ENCODE peak calls at places on chromosomes 1 and 21, in eight cellular contexts. J, T, F, W, L, N, Y and A are unnamed samples.

GRCh38 chr1:60875139-60875538 is 207.2 kb upstream of the NFIA start:
- DNase-seq in J (no peak), N (peak; percentile 75), L (no peak), T (no peak), F (peak; percentile 20), Y (peak; percentile 91), W (no peak), A (no peak)

GRCh38 chr1:56645663-56646330 is 683 bp downstream of the PRKAA2 start:
- DNase-seq in W (no peak), Y (peak; percentile 36), N (no peak), F (peak; percentile 51), L (no peak), T (no peak), J (no peak), A (no peak)

GRCh38 chr1:12345350-12346217 is 115.8 kb downstream of the VPS13D start:
- DNase-seq in Y (no peak), T (no peak), W (no peak), L (no peak), J (no peak), N (no peak), F (no peak), A (no peak)

GRCh38 chr1:28601696-28602095 is 9.6 kb downstream of the RAB42 start:
- DNase-seq in N (peak; percentile 83), W (no peak), Y (peak; percentile 39), F (peak; percentile 95), T (no peak), J (no peak), L (peak; percentile 90), A (peak; percentile 86)

GRCh38 chr1:39410915-39411436 is 80.5 kb upstream of the BMP8A start:
- DNase-seq in J (peak; percentile 86), L (peak; percentile 89), Y (peak; percentile 82), F (peak; percentile 97), N (peak; percentile 93), W (peak; percentile 88), T (peak; percentile 77), A (no peak)

GRCh38 chr1:36446261-36446660 is 4.0 kb downstream of the OSCP1 start:
- DNase-seq in Y (no peak), T (no peak), J (no peak), W (no peak), F (no peak), N (no peak), L (no peak), A (no peak)

GRCh38 chr1:101285922-101286568 is 49.2 kb downstream of the S1PR1 start:
- DNase-seq in L (no peak), W (no peak), F (no peak), J (no peak), Y (peak; percentile 39), N (no peak), T (no peak), A (no peak)

GRCh38 chr1:161389691-161390558 is 22.2 kb upstream of the CFAP126 start:
- DNase-seq in J (peak; percentile 98), N (peak; percentile 99), T (peak; percentile 96), W (peak; percentile 99), Y (peak; percentile 96), F (peak; percentile 98), L (peak; percentile 98), A (peak; percentile 99)

GRCh38 chr21:23968722-23969647 is 1638.3 kb downstream of the MRPL39 start:
- DNase-seq in N (peak; percentile 26), T (no peak), J (no peak), F (peak; percentile 1), W (no peak), L (peak; percentile 18), Y (peak; percentile 51), A (no peak)

GRCh38 chr1:232538224-232538942 is 91.5 kb downstream of the SIPA1L2 start:
- DNase-seq in W (no peak), T (no peak), Y (no peak), L (peak; percentile 75), J (no peak), N (peak; percentile 41), F (peak; percentile 5), A (no peak)

GRCh38 chr1:208565761-208566440 is 321.7 kb upstream of the PLXNA2 start:
- DNase-seq in F (no peak), Y (no peak), N (no peak), J (no peak), L (no peak), T (no peak), W (no peak), A (no peak)

GRCh38 chr1:85465791-85466134 is 804 bp upstream of the DDAH1 start:
- DNase-seq in W (no peak), Y (peak; percentile 28), J (no peak), L (no peak), N (no peak), F (peak; percentile 45), T (no peak), A (no peak)

GRCh38 chr1:240044620-240045019 is 47.1 kb upstream of the FMN2 start:
- DNase-seq in W (no peak), T (no peak), F (peak; percentile 14), L (no peak), J (no peak), N (no peak), Y (no peak), A (no peak)

GRCh38 chr1:208209286-208209685 is 34.9 kb downstream of the PLXNA2 start:
- DNase-seq in Y (no peak), L (no peak), T (no peak), J (no peak), N (no peak), F (no peak), W (no peak), A (no peak)

GRCh38 chr1:101022294-101022693 is 3.3 kb downstream of the DPH5 start:
- DNase-seq in F (peak; percentile 64), N (peak; percentile 70), J (no peak), L (no peak), W (no peak), Y (no peak), T (no peak), A (no peak)

GRCh38 chr21:41741253-41742072 is 25.4 kb downstream of the RIPK4 start:
- DNase-seq in W (no peak), Y (no peak), J (no peak), F (no peak), T (no peak), N (no peak), L (no peak), A (no peak)

DNA sequence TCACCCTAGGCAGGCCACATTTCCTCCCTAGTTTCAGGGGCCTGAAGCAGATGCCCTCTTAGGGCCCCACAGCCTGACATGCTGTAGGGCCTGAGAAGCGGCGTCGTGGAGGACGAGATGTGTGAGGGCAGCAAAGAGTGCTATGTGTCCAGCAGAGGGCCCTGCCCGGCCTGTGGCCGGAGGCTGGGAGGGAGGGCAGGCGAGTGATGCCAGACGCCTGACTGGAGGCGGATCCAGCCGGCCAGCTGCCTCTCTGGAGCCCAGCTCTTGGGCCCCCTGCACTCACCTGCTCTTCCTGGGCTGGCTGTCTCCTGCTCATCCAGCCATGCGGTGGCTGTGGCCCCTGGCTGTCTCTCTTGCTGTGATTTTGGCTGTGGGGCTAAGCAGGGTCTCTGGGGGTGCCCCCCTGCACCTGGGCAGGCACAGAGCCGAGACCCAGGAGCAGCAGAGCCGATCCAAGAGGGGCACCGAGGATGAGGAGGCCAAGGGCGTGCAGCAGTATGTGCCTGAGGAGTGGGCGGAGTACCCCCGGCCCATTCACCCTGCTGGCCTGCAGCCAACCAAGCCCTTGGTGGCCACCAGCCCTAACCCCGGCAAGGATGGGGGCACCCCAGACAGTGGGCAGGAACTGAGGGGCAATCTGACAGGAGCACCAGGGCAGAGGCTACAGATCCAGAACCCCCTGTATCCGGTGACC is at the start of gene GPR37L1:
- DNase-seq in N (peak; percentile 53), T (no peak), L (no peak), W (no peak), J (peak; percentile 76), Y (peak; percentile 49), F (peak; percentile 79), A (no peak)
- TF ChIP-seq CTCF in N (peak; percentile 52), T (no peak), L (peak; percentile 79), W (peak; percentile 39), J (peak; percentile 48), Y (peak; percentile 53), F (peak; percentile 63), A (peak; percentile 54)

GRCh38 chr1:224894915-224895314 is 34.6 kb upstream of the DNAH14 start:
- DNase-seq in W (no peak), Y (no peak), N (peak; percentile 33), L (no peak), F (peak; percentile 46), T (no peak), J (no peak), A (no peak)
- TF ChIP-seq CTCF in W (no peak), Y (no peak), N (peak; percentile 30), L (peak; percentile 56), F (no peak), T (peak; percentile 43), J (no peak), A (no peak)

DNA sequence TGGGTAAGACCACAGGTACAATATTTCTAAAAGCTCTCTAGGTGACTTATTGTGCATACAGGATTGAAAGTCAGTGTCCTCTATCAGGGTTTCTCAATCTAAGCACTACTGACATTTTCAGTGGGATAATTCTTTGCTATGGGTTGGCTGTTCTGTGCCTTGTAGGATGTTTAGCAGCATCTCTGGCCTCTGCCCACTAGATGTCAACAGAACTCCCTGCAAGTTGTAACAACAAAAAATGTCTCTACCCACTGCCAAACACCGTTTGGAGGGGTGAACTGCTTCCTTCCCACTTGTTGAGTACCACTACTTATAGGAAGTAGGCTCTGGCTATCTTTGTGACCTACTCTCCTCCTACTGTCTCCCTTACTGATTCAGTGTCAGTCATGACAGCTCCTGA is 90.1 kb upstream of the ZRANB2 start:
- DNase-seq in Y (no peak), L (no peak), T (no peak), W (no peak), N (no peak), J (no peak), F (no peak), A (no peak)
- TF ChIP-seq CTCF in Y (no peak), L (no peak), T (no peak), W (no peak), N (peak; percentile 2), J (no peak), F (no peak), A (no peak)

GRCh38 chr1:241424480-241424971 is 67.5 kb upstream of the RGS7 start:
- DNase-seq in L (no peak), N (no peak), W (no peak), T (no peak), F (no peak), J (no peak), Y (no peak), A (no peak)

GRCh38 chr1:241419986-241420385 is 63.0 kb upstream of the RGS7 start:
- DNase-seq in Y (no peak), T (no peak), F (peak; percentile 57), W (no peak), L (no peak), J (no peak), N (no peak), A (no peak)

DNA sequence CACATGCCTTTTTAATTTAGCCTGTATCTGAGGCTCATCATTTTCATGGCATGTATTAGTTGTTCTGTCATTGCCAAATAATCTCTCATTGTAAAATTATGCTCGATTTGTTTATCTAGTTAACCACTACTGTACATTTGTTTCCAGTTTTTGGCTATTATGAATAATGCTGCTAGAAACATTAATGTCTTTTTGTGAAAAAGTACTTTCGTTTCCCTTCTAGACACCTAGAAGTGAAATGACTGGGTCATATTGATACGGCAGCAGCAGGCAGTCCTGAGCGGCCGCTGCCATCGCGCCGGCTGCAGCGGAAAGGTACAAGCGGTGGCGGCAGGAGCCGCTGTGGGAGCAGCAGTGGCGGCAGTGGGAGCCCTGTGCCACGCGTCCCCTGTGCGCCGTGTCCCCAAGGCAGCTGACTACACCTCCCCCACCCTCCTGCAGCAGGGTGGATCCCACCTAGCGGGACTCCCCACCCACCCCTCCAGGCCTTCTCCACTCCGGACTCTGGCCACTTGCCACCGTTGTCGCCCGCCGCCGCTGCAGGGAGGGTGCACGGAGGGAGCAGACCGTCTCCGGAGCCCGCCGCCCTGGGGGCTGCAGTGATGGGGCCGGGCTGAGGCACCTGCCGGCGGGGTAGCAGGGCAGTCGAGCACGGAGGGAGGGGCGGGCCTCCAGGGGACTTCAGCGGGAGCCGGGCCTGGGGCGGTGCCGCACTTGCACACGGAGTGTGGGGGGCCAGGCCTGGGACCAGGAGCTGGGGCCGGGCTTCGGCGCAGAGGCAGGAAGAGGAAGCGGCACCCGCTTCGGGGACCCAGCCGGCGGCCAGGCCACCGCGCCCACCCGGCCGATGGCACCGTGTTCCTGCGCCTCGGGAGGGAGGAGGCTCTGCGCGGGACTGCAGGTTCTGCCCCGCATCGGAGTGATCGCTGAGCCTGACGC is 66.8 kb upstream of the RGS7 start:
- DNase-seq in J (no peak), N (peak; percentile 3), T (peak; percentile 56), W (no peak), Y (peak; percentile 33), F (peak; percentile 76), L (no peak), A (peak; percentile 85)
- TF ChIP-seq CTCF in J (no peak), N (no peak), T (no peak), W (no peak), Y (no peak), F (no peak), L (peak; percentile 32), A (peak; percentile 39)